ENCODE peak calls at places on chromosomes 13 and 19, in ten cellular contexts. A is HEK293T; V is CD4-positive, CD25-positive, alpha-beta regulatory T cell; W is stimulated activated CD4-positive, alpha-beta T cell treated with anti-CD3 and anti-CD28 coated beads, Interleukin-1b, Interleukin-23, amount 100 ng/mL, for 4 hours; D is CD8-positive, alpha-beta T cell; S is tibial nerve; H is NCI-H510A treated with DMSO at 0.1 percent for 48 hours; K is activated T-helper 1 cell treated with anti-CD3 and anti-CD28 coated beads, Interleukin-2, amount 50 U/mL, for 16 hours; J is fibroblast of mammary gland; X is MV-4-11. C is an unnamed sample.

GRCh38 chr19:8575467-8575997 is 1.7 kb downstream of the MYO1F start:
- DNase-seq in K (peak), H (no peak), V (peak), X (peak), D (peak), W (no peak), J (peak), A (no peak), S (no peak), C (no peak)

GRCh38 chr13:27822873-27823311 is 30.6 kb downstream of the GSX1 start:
- DNase-seq in D (no peak), K (no peak), S (no peak), X (no peak), W (no peak), A (no peak), V (no peak), J (peak), H (no peak), C (no peak)

GRCh38 chr19:50794778-50795664 is 4.8 kb downstream of the ACP4 start:
- DNase-seq in X (peak), V (no peak), J (peak), W (peak), S (no peak), D (no peak), A (no peak), H (no peak), K (no peak), C (peak)

GRCh38 chr13:98792784-98793183 is 40.3 kb upstream of the SLC15A1 start:
- DNase-seq in K (no peak), V (no peak), X (no peak), A (no peak), S (no peak), H (no peak), J (no peak), D (no peak), W (no peak), C (no peak)

GRCh38 chr19:46226438-46226973 is 3.0 kb upstream of the IGFL1 start:
- DNase-seq in A (no peak), D (no peak), K (no peak), W (no peak), X (no peak), H (no peak), S (no peak), V (no peak), J (no peak), C (no peak)

GRCh38 chr13:99506632-99507031 is 5.4 kb downstream of the TM9SF2 start:
- DNase-seq in W (no peak), D (no peak), H (no peak), A (no peak), K (no peak), S (no peak), J (no peak), V (no peak), X (peak), C (no peak)

GRCh38 chr19:31232871-31233270 is 116.4 kb downstream of the TSHZ3 start:
- DNase-seq in W (no peak), A (no peak), H (no peak), V (no peak), S (no peak), K (no peak), D (no peak), J (peak), X (no peak), C (no peak)

GRCh38 chr13:79989251-79989661 is 351.7 kb downstream of the SPRY2 start:
- DNase-seq in K (no peak), H (no peak), A (no peak), V (no peak), D (no peak), X (no peak), W (no peak), S (no peak), J (peak), C (no peak)

GRCh38 chr19:8483165-8483564 is 19.3 kb downstream of the PRAM1 start:
- DNase-seq in V (no peak), S (no peak), J (no peak), W (no peak), A (no peak), D (no peak), X (no peak), H (no peak), K (no peak), C (no peak)